ENCODE peak calls at places on chromosomes 11 and 22, in eight cellular contexts. S, H, G, A, Z, V, P and O are unnamed samples.
A peak's percentile ranks its signal among the peaks of the same experiment; 100 is the strongest.

GRCh38 chr11:45885274-45885920 is at the start of gene MAPK8IP1:
- DNase-seq in S (peak; percentile 55), H (no peak), G (peak; percentile 73), A (peak; percentile 73), Z (no peak), V (peak; percentile 49), P (no peak), O (no peak)

GRCh38 chr11:56509439-56509838 is 18.3 kb upstream of the OR5M8 start:
- DNase-seq in S (no peak), H (no peak), G (no peak), A (no peak), Z (no peak), V (no peak), P (no peak), O (no peak)

GRCh38 chr11:2890466-2891241 is 5.1 kb upstream of the CDKN1C start:
- DNase-seq in S (peak; percentile 75), H (peak; percentile 33), G (peak; percentile 70), A (peak; percentile 94), Z (no peak), V (no peak), P (peak; percentile 84), O (no peak)

GRCh38 chr11:77471520-77472234 is 2.2 kb downstream of the PAK1 start:
- DNase-seq in S (no peak), H (no peak), G (no peak), A (peak; percentile 10), Z (no peak), V (no peak), P (no peak), O (no peak)

GRCh38 chr11:123546515-123546914 is 107.9 kb downstream of the SCN3B start:
- DNase-seq in S (no peak), H (no peak), G (no peak), A (no peak), Z (no peak), V (no peak), P (no peak), O (no peak)

GRCh38 chr11:32151036-32151435 is 60.2 kb downstream of the RCN1 start:
- DNase-seq in S (no peak), H (no peak), G (no peak), A (no peak), Z (no peak), V (no peak), P (no peak), O (no peak)

GRCh38 chr22:27397948-27398330 is 403.6 kb downstream of the MN1 start:
- DNase-seq in S (peak; percentile 67), H (peak; percentile 25), G (peak; percentile 87), A (no peak), Z (no peak), V (no peak), P (no peak), O (peak; percentile 92)

GRCh38 chr11:132114185-132114584 is 743.8 kb downstream of the NTM start:
- DNase-seq in S (no peak), H (no peak), G (no peak), A (peak; percentile 2), Z (no peak), V (no peak), P (no peak), O (no peak)

GRCh38 chr11:57131080-57131790 is 50.5 kb upstream of the LRRC55 start:
- DNase-seq in S (peak; percentile 20), H (no peak), G (no peak), A (peak; percentile 68), Z (no peak), V (no peak), P (no peak), O (no peak)

GRCh38 chr11:92122561-92122960 is 102.1 kb upstream of the FAT3 start:
- DNase-seq in S (no peak), H (no peak), G (no peak), A (no peak), Z (no peak), V (no peak), P (no peak), O (no peak)

GRCh38 chr11:34234086-34234740 is 123.6 kb downstream of the ABTB2 start:
- DNase-seq in S (no peak), H (no peak), G (no peak), A (peak; percentile 70), Z (no peak), V (peak; percentile 77), P (no peak), O (no peak)

GRCh38 chr11:104306862-104307474 is 143.0 kb upstream of the PDGFD start:
- DNase-seq in S (no peak), H (no peak), G (no peak), A (no peak), Z (no peak), V (no peak), P (no peak), O (no peak)

GRCh38 chr11:8034604-8035224 is 46.3 kb upstream of the TUB start:
- DNase-seq in S (no peak), H (no peak), G (no peak), A (no peak), Z (no peak), V (no peak), P (no peak), O (peak; percentile 56)

GRCh38 chr11:108122166-108122628 is 830 bp downstream of the ACAT1 start:
- DNase-seq in S (no peak), H (no peak), G (no peak), A (peak; percentile 58), Z (no peak), V (no peak), P (no peak), O (no peak)

GRCh38 chr11:17766590-17766989 is 32.0 kb downstream of the KCNC1 start:
- DNase-seq in S (no peak), H (no peak), G (peak; percentile 17), A (peak; percentile 25), Z (no peak), V (no peak), P (no peak), O (no peak)

GRCh38 chr11:134374171-134374570 is 37.9 kb downstream of the B3GAT1 start:
- DNase-seq in S (no peak), H (no peak), G (peak; percentile 18), A (no peak), Z (no peak), V (no peak), P (peak; percentile 17), O (no peak)

GRCh38 chr11:63694518-63694917 is 13.2 kb downstream of the RTN3 start:
- DNase-seq in S (no peak), H (no peak), G (no peak), A (no peak), Z (no peak), V (no peak), P (no peak), O (no peak)

GRCh38 chr22:36052505-36052941 is 23.9 kb upstream of the RBFOX2 start:
- DNase-seq in S (no peak), H (no peak), G (no peak), A (peak; percentile 84), Z (no peak), V (no peak), P (peak; percentile 71), O (no peak)

GRCh38 chr22:20319041-20319744 is 667 bp downstream of the DGCR6L start:
- DNase-seq in S (no peak), H (no peak), G (no peak), A (peak; percentile 85), Z (no peak), V (no peak), P (no peak), O (peak; percentile 55)

GRCh38 chr22:35330258-35330861 is 30.7 kb downstream of the TOM1 start:
- DNase-seq in S (peak; percentile 85), H (peak; percentile 88), G (peak; percentile 92), A (no peak), Z (no peak), V (peak; percentile 50), P (no peak), O (peak; percentile 91)

GRCh38 chr11:60970369-60970774 is 1.1 kb upstream of the CD6 start:
- DNase-seq in S (peak; percentile 69), H (no peak), G (peak; percentile 69), A (peak; percentile 64), Z (no peak), V (peak; percentile 79), P (no peak), O (no peak)

GRCh38 chr22:43996170-43996980 is 27.7 kb upstream of the PARVB start:
- DNase-seq in S (peak; percentile 64), H (peak; percentile 39), G (peak; percentile 73), A (no peak), Z (no peak), V (peak; percentile 66), P (no peak), O (no peak)

GRCh38 chr22:32940736-32941135 is 117.4 kb downstream of the SYN3 start:
- DNase-seq in S (no peak), H (no peak), G (no peak), A (no peak), Z (no peak), V (no peak), P (no peak), O (no peak)
- H3K27me3 ChIP-seq in S (no peaks in the 10 kb centered on the region), H (no peaks in the 10 kb centered on the region), G (no peaks in the 10 kb centered on the region), A (no peaks in the 10 kb centered on the region), Z (no peaks in the 10 kb centered on the region), V (no peaks in the 10 kb centered on the region), P (no peaks in the 10 kb centered on the region), O (no peaks in the 10 kb centered on the region)

GRCh38 chr11:952406-953385 is 27.0 kb downstream of the AP2A2 start:
- DNase-seq in S (no peak), H (no peak), G (no peak), A (no peak), Z (no peak), V (no peak), P (no peak), O (no peak)
- H3K4me1 ChIP-seq in S (peaks cover 29% of the 10 kb centered on the region), H (peaks cover 14% of the 10 kb centered on the region), G (peaks cover 13% of the 10 kb centered on the region), A (no peaks in the 10 kb centered on the region), Z (no peaks in the 10 kb centered on the region), V (no peaks in the 10 kb centered on the region), P (no peaks in the 10 kb centered on the region), O (no peaks in the 10 kb centered on the region)

DNA sequence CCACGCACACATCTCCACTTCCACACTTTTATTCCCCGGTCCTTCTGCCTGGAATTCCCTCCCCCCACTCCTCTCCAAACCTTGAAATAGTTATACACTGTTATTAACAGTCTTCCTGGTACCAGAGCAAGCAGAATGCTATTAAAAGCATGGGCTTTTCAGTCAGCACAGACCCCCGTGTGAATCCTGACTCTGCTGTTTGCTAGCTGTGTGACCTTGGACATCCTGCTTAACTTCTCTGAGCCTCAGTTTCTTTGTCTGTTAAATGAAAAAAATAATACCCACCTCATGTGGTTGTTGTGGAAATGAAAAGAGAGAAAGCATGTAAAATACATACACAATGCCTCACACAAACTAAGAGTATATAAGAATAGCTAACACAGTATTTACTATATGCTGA is 39.6 kb downstream of the AHNAK start:
- DNase-seq in S (no peak), H (no peak), G (no peak), A (no peak), Z (no peak), V (no peak), P (no peak), O (no peak)
- H3K27ac ChIP-seq in S (peak overlapping the region; percentile 47), H (peak overlapping the region; percentile 31), G (no peak overlapping the region), A (no peak overlapping the region), Z (no peak overlapping the region), V (no peak overlapping the region), P (no peak overlapping the region), O (peak overlapping the region; percentile 41)

DNA sequence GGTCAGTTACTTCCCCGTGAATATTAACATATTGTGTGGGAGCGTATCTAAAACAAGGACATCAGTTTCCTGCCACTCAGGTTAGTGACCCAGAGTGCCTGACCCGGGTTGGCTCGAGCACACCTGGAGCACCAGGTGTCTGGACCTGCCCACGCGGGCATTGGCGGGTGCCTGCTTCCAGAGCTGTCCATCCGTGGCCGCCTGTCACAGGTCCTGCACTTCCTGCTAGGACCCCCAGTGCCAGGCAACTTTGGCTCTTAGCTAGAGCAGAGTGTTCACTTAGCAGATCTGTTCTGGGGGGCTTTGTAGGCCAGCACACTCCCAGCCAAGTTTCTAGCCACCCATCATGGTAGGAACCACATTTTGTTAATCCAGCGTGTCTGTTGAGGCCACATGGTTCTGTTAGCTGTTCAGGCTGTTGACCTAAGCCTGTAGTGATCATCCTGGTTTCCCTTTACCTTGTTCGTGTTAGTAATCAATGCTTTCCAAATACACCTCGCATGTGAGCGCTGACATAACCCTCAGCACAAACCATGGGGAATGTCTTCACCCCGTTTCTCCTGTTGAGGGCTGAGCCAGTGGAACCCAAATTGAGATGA is 29.5 kb downstream of the MOV10L1 start:
- DNase-seq in S (no peak), H (no peak), G (no peak), A (no peak), Z (no peak), V (no peak), P (no peak), O (no peak)
- H3K27me3 ChIP-seq in S (no peaks in the 10 kb centered on the region), H (peaks cover 14% of the 10 kb centered on the region), G (no peaks in the 10 kb centered on the region), A (no peaks in the 10 kb centered on the region), Z (no peaks in the 10 kb centered on the region), V (no peaks in the 10 kb centered on the region), P (no peaks in the 10 kb centered on the region), O (no peaks in the 10 kb centered on the region)